ENCODE peak calls at places on chromosomes 11 and 22, in five cellular contexts. B is ACHN, T is GM13977, F is caudate nucleus, N is GM23338. S is an unnamed sample.

GRCh38 chr11:45921561-45922424 is 663 bp upstream of the LARGE2 start:
- DNase-seq in B (no peak), N (peak; percentile 98), F (no peak), T (peak; percentile 40), S (no peak)

GRCh38 chr11:110972640-110973039 is 260.4 kb upstream of the ARHGAP20 start:
- DNase-seq in F (no peak), N (no peak), B (no peak), T (no peak), S (no peak)

GRCh38 chr11:114399903-114400221 is 449 bp downstream of the C11orf71 start:
- DNase-seq in T (no peak), N (peak; percentile 92), F (no peak), B (peak; percentile 49), S (no peak)

GRCh38 chr11:105838668-105839403 is 183.2 kb downstream of the MSANTD4 start:
- DNase-seq in B (peak; percentile 60), F (no peak), T (no peak), N (peak; percentile 11), S (no peak)

GRCh38 chr11:35781342-35782171 is 119.0 kb downstream of the TRIM44 start:
- DNase-seq in T (no peak), B (no peak), N (no peak), F (no peak), S (no peak)

GRCh38 chr11:59219836-59220235 is 7.1 kb upstream of the MPEG1 start:
- DNase-seq in N (no peak), T (no peak), F (no peak), B (no peak), S (no peak)

GRCh38 chr11:72238492-72239295 is 5.3 kb downstream of the PHOX2A start:
- DNase-seq in N (peak; percentile 32), F (no peak), T (peak; percentile 34), B (no peak), S (no peak)

GRCh38 chr11:98566978-98567377 is 453.8 kb upstream of the CNTN5 start:
- DNase-seq in T (no peak), B (no peak), F (no peak), N (no peak), S (no peak)

GRCh38 chr11:12007769-12008737 is at the start of gene DKK3:
- DNase-seq in F (no peak), B (no peak), N (peak; percentile 70), T (peak; percentile 14), S (no peak)

GRCh38 chr22:23107487-23108323 is 34.1 kb downstream of the RSPH14 start:
- DNase-seq in T (no peak), B (no peak), N (no peak), F (no peak), S (no peak)

GRCh38 chr22:32780726-32781310 is 20.7 kb upstream of the TIMP3 start:
- DNase-seq in B (no peak), F (no peak), N (no peak), T (no peak), S (no peak)

GRCh38 chr11:128905345-128906184 is 14.4 kb downstream of the KCNJ5 start:
- DNase-seq in B (peak; percentile 67), F (no peak), T (peak; percentile 71), N (peak; percentile 84), S (peak; percentile 15)

GRCh38 chr11:118109231-118109630 is 22.5 kb upstream of the SMIM35 start:
- DNase-seq in T (no peak), B (no peak), N (no peak), F (no peak), S (no peak)

GRCh38 chr22:36371920-36372319 is 15.8 kb downstream of the MYH9 start:
- DNase-seq in F (no peak), T (no peak), B (no peak), N (no peak), S (no peak)

GRCh38 chr22:29105468-29105867 is 32.6 kb downstream of the KREMEN1 start:
- DNase-seq in B (no peak), F (no peak), T (no peak), N (no peak), S (no peak)

GRCh38 chr11:60848714-60849151 is 6.8 kb downstream of the CCDC86 start:
- DNase-seq in F (no peak), T (no peak), N (no peak), B (no peak), S (no peak)

GRCh38 chr11:22089609-22090008 is 103.3 kb upstream of the ANO5 start:
- DNase-seq in T (no peak), B (no peak), F (no peak), N (no peak), S (no peak)

GRCh38 chr11:116773203-116774112 is 671 bp upstream of the BUD13 start:
- DNase-seq in T (no peak), F (no peak), N (no peak), B (peak; percentile 30), S (peak; percentile 45)

GRCh38 chr11:64449381-64450167 is 90.6 kb downstream of the RPS6KA4 start:
- DNase-seq in T (peak; percentile 88), N (peak; percentile 90), B (peak; percentile 61), F (no peak), S (peak; percentile 76)

GRCh38 chr11:102986815-102987214 is 31.3 kb upstream of the MMP13 start:
- DNase-seq in B (peak; percentile 17), N (no peak), T (no peak), F (no peak), S (no peak)

GRCh38 chr11:36719708-36720107 is 121.7 kb upstream of the RAG2 start:
- DNase-seq in N (no peak), T (no peak), B (no peak), F (no peak), S (no peak)

GRCh38 chr11:74493816-74494630 is 499 bp upstream of the LIPT2 start:
- DNase-seq in B (peak; percentile 7), T (no peak), F (no peak), N (peak; percentile 34), S (no peak)

GRCh38 chr11:120633630-120634374 is 122.3 kb downstream of the GRIK4 start:
- DNase-seq in T (no peak), B (no peak), F (no peak), N (no peak), S (no peak)

GRCh38 chr11:133531450-133531849 is 851 bp downstream of the OPCML start:
- DNase-seq in B (no peak), F (no peak), N (peak; percentile 74), T (no peak), S (no peak)

GRCh38 chr22:39234157-39234793 is 10.5 kb downstream of the PDGFB start:
- DNase-seq in T (no peak), N (no peak), F (no peak), B (no peak), S (peak; percentile 18)

GRCh38 chr11:45655347-45655756 is 10.1 kb downstream of the CHST1 start:
- DNase-seq in T (peak; percentile 83), N (peak; percentile 94), B (peak; percentile 56), F (no peak), S (peak; percentile 51)

GRCh38 chr11:118170892-118171273 is 5.6 kb downstream of the SCN2B start:
- DNase-seq in B (no peak), N (no peak), T (no peak), F (no peak), S (no peak)

GRCh38 chr22:36166518-36167220 is 6.1 kb upstream of the APOL3 start:
- DNase-seq in F (no peak), T (no peak), N (no peak), B (no peak), S (no peak)

GRCh38 chr11:798093-798713 is at the start of gene SLC25A22:
- DNase-seq in F (no peak), N (peak; percentile 90), B (peak; percentile 76), T (peak; percentile 98), S (peak; percentile 88)

GRCh38 chr22:32628626-32629587 is 154.3 kb downstream of the FBXO7 start:
- DNase-seq in B (no peak), F (no peak), N (no peak), T (no peak), S (no peak)

GRCh38 chr11:111010391-111011354 is 234.9 kb upstream of the POU2AF2 start:
- DNase-seq in N (no peak), F (no peak), B (no peak), T (no peak), S (no peak)

GRCh38 chr22:46661221-46661851 is 41.1 kb downstream of the GRAMD4 start:
- DNase-seq in B (peak; percentile 43), N (no peak), F (no peak), T (no peak), S (no peak)

GRCh38 chr11:537622-538430 is 499 bp downstream of the LRRC56 start:
- DNase-seq in T (no peak), N (no peak), F (no peak), B (no peak), S (no peak)

GRCh38 chr11:78094250-78094649 is 14.6 kb upstream of the NDUFC2 start:
- DNase-seq in T (no peak), F (no peak), B (no peak), N (no peak), S (peak; percentile 38)

GRCh38 chr11:111438846-111439520 is 59.9 kb upstream of the POU2AF1 start:
- DNase-seq in N (no peak), F (no peak), B (no peak), T (no peak), S (no peak)

GRCh38 chr22:31950226-31950625 is 5.9 kb downstream of the YWHAH start:
- DNase-seq in B (no peak), T (no peak), F (no peak), N (no peak), S (no peak)

GRCh38 chr11:77705195-77705876 is 67.7 kb upstream of the CLNS1A start:
- DNase-seq in T (no peak), B (peak; percentile 48), F (no peak), N (peak; percentile 5), S (no peak)

GRCh38 chr11:122717264-122717867 is 61.8 kb downstream of the UBASH3B start:
- DNase-seq in B (no peak), N (no peak), F (no peak), T (peak; percentile 60), S (peak; percentile 85)

GRCh38 chr22:36352775-36353507 is 34.8 kb downstream of the MYH9 start:
- DNase-seq in B (no peak), N (peak; percentile 25), T (no peak), F (no peak), S (no peak)